ENCODE peak calls at places on chromosomes 2 and 18, in seven cellular contexts. One of them, this sample, is unnamed.

GRCh38 chr2:121191191-121192170 is 93.5 kb downstream of the TFCP2L1 start:
- DNase-seq in hepatocyte: no peak
- DNase-seq in upper lobe of left lung: no peak
- DNase-seq in AG09319: no peak
- DNase-seq in esophagus squamous epithelium: no peak
- DNase-seq in heart right ventricle: no peak
- DNase-seq in choroid plexus epithelial cell: no peak
- DNase-seq in this sample: no peak

GRCh38 chr2:188292446-188293239 is 969 bp downstream of the GULP1 start:
- DNase-seq in esophagus squamous epithelium: no peak
- DNase-seq in hepatocyte: peak; percentile 90
- DNase-seq in upper lobe of left lung: peak; percentile 88
- DNase-seq in choroid plexus epithelial cell: peak; percentile 74
- DNase-seq in heart right ventricle: peak; percentile 67
- DNase-seq in AG09319: peak; percentile 86
- DNase-seq in this sample: peak; percentile 83

GRCh38 chr18:62480927-62481326 is 41.9 kb upstream of the ZCCHC2 start:
- DNase-seq in upper lobe of left lung: no peak
- DNase-seq in hepatocyte: no peak
- DNase-seq in choroid plexus epithelial cell: no peak
- DNase-seq in esophagus squamous epithelium: no peak
- DNase-seq in AG09319: no peak
- DNase-seq in heart right ventricle: no peak
- DNase-seq in this sample: no peak

GRCh38 chr18:22667616-22668422 is 250.1 kb upstream of the CTAGE1 start:
- DNase-seq in heart right ventricle: no peak
- DNase-seq in upper lobe of left lung: no peak
- DNase-seq in hepatocyte: no peak
- DNase-seq in esophagus squamous epithelium: no peak
- DNase-seq in choroid plexus epithelial cell: peak; percentile 94
- DNase-seq in AG09319: peak; percentile 47
- DNase-seq in this sample: no peak

GRCh38 chr2:216299588-216299987 is 72.7 kb downstream of the MARCHF4 start:
- DNase-seq in heart right ventricle: no peak
- DNase-seq in upper lobe of left lung: no peak
- DNase-seq in AG09319: no peak
- DNase-seq in choroid plexus epithelial cell: no peak
- DNase-seq in hepatocyte: no peak
- DNase-seq in esophagus squamous epithelium: no peak
- DNase-seq in this sample: no peak

GRCh38 chr2:127721978-127722355 is 20.7 kb downstream of the SFT2D3 start:
- DNase-seq in upper lobe of left lung: no peak
- DNase-seq in heart right ventricle: no peak
- DNase-seq in choroid plexus epithelial cell: peak; percentile 42
- DNase-seq in hepatocyte: no peak
- DNase-seq in AG09319: no peak
- DNase-seq in esophagus squamous epithelium: no peak
- DNase-seq in this sample: no peak

GRCh38 chr2:185628985-185629384 is 109.6 kb upstream of the FSIP2 start:
- DNase-seq in choroid plexus epithelial cell: peak; percentile 1
- DNase-seq in upper lobe of left lung: no peak
- DNase-seq in hepatocyte: no peak
- DNase-seq in esophagus squamous epithelium: no peak
- DNase-seq in heart right ventricle: no peak
- DNase-seq in AG09319: no peak
- DNase-seq in this sample: no peak

GRCh38 chr2:85704800-85705679 is 10.9 kb downstream of the GNLY start:
- DNase-seq in esophagus squamous epithelium: no peak
- DNase-seq in upper lobe of left lung: no peak
- DNase-seq in AG09319: no peak
- DNase-seq in hepatocyte: no peak
- DNase-seq in choroid plexus epithelial cell: peak; percentile 36
- DNase-seq in heart right ventricle: no peak
- DNase-seq in this sample: no peak

GRCh38 chr2:100821255-100821912 is 1.4 kb downstream of the NPAS2 start:
- DNase-seq in choroid plexus epithelial cell: peak; percentile 47
- DNase-seq in hepatocyte: no peak
- DNase-seq in upper lobe of left lung: no peak
- DNase-seq in heart right ventricle: no peak
- DNase-seq in esophagus squamous epithelium: no peak
- DNase-seq in AG09319: no peak
- DNase-seq in this sample: no peak

GRCh38 chr2:195863564-195863963 is 205.1 kb downstream of the DNAH7 start:
- DNase-seq in upper lobe of left lung: no peak
- DNase-seq in heart right ventricle: no peak
- DNase-seq in hepatocyte: no peak
- DNase-seq in esophagus squamous epithelium: no peak
- DNase-seq in choroid plexus epithelial cell: no peak
- DNase-seq in AG09319: no peak
- DNase-seq in this sample: no peak

GRCh38 chr2:86477349-86477748 is 36.2 kb downstream of the KDM3A start:
- DNase-seq in upper lobe of left lung: no peak
- DNase-seq in AG09319: no peak
- DNase-seq in esophagus squamous epithelium: no peak
- DNase-seq in heart right ventricle: no peak
- DNase-seq in hepatocyte: no peak
- DNase-seq in choroid plexus epithelial cell: peak; percentile 41
- DNase-seq in this sample: no peak

GRCh38 chr2:174985624-174986023 is 19.6 kb downstream of the CHN1 start:
- DNase-seq in esophagus squamous epithelium: no peak
- DNase-seq in AG09319: no peak
- DNase-seq in upper lobe of left lung: no peak
- DNase-seq in choroid plexus epithelial cell: peak; percentile 65
- DNase-seq in hepatocyte: no peak
- DNase-seq in heart right ventricle: no peak
- DNase-seq in this sample: no peak

GRCh38 chr2:174608866-174609214 is 11.2 kb upstream of the WIPF1 start:
- DNase-seq in choroid plexus epithelial cell: no peak
- DNase-seq in AG09319: no peak
- DNase-seq in heart right ventricle: no peak
- DNase-seq in esophagus squamous epithelium: no peak
- DNase-seq in upper lobe of left lung: no peak
- DNase-seq in hepatocyte: no peak
- DNase-seq in this sample: no peak

GRCh38 chr2:16546128-16546754 is 119.4 kb downstream of the CYRIA start:
- DNase-seq in hepatocyte: peak; percentile 88
- DNase-seq in esophagus squamous epithelium: no peak
- DNase-seq in AG09319: no peak
- DNase-seq in heart right ventricle: no peak
- DNase-seq in choroid plexus epithelial cell: peak; percentile 64
- DNase-seq in upper lobe of left lung: no peak
- DNase-seq in this sample: no peak

GRCh38 chr18:55912071-55912470 is 324.1 kb upstream of the TCF4 start:
- DNase-seq in esophagus squamous epithelium: no peak
- DNase-seq in hepatocyte: no peak
- DNase-seq in choroid plexus epithelial cell: no peak
- DNase-seq in upper lobe of left lung: no peak
- DNase-seq in AG09319: no peak
- DNase-seq in heart right ventricle: no peak
- DNase-seq in this sample: no peak

GRCh38 chr2:205198130-205198505 is 484.2 kb upstream of the NRP2 start:
- DNase-seq in esophagus squamous epithelium: no peak
- DNase-seq in hepatocyte: no peak
- DNase-seq in upper lobe of left lung: no peak
- DNase-seq in AG09319: peak; percentile 52
- DNase-seq in heart right ventricle: no peak
- DNase-seq in choroid plexus epithelial cell: peak; percentile 58
- DNase-seq in this sample: no peak

GRCh38 chr18:56652802-56653201 is 1.6 kb downstream of the WDR7 start:
- DNase-seq in heart right ventricle: no peak
- DNase-seq in AG09319: no peak
- DNase-seq in upper lobe of left lung: no peak
- DNase-seq in esophagus squamous epithelium: no peak
- DNase-seq in hepatocyte: no peak
- DNase-seq in choroid plexus epithelial cell: no peak
- DNase-seq in this sample: no peak

GRCh38 chr18:515838-516237 is 15.3 kb upstream of the COLEC12 start:
- DNase-seq in choroid plexus epithelial cell: no peak
- DNase-seq in AG09319: no peak
- DNase-seq in hepatocyte: no peak
- DNase-seq in upper lobe of left lung: no peak
- DNase-seq in heart right ventricle: no peak
- DNase-seq in esophagus squamous epithelium: no peak
- DNase-seq in this sample: no peak

GRCh38 chr18:63322908-63323634 is 3.5 kb upstream of the BCL2 start:
- DNase-seq in heart right ventricle: no peak
- DNase-seq in choroid plexus epithelial cell: peak; percentile 88
- DNase-seq in hepatocyte: peak; percentile 84
- DNase-seq in esophagus squamous epithelium: no peak
- DNase-seq in upper lobe of left lung: no peak
- DNase-seq in AG09319: peak; percentile 30
- DNase-seq in this sample: no peak

GRCh38 chr18:70491734-70492348 is 203.0 kb downstream of the SOCS6 start:
- DNase-seq in hepatocyte: peak; percentile 67
- DNase-seq in esophagus squamous epithelium: no peak
- DNase-seq in upper lobe of left lung: no peak
- DNase-seq in choroid plexus epithelial cell: peak; percentile 62
- DNase-seq in AG09319: no peak
- DNase-seq in heart right ventricle: no peak
- DNase-seq in this sample: no peak
- TF ChIP-seq CTCF in hepatocyte: peak; percentile 64
- TF ChIP-seq CTCF in esophagus squamous epithelium: peak; percentile 49
- TF ChIP-seq CTCF in upper lobe of left lung: peak; percentile 52
- TF ChIP-seq CTCF in choroid plexus epithelial cell: peak; percentile 91
- TF ChIP-seq CTCF in AG09319: peak; percentile 80
- TF ChIP-seq CTCF in heart right ventricle: peak; percentile 77
- TF ChIP-seq CTCF in this sample: peak; percentile 86

GRCh38 chr2:238173692-238174091 is 14.9 kb downstream of the ERFE start:
- DNase-seq in heart right ventricle: no peak
- DNase-seq in upper lobe of left lung: no peak
- DNase-seq in esophagus squamous epithelium: no peak
- DNase-seq in AG09319: no peak
- DNase-seq in hepatocyte: no peak
- DNase-seq in choroid plexus epithelial cell: no peak
- DNase-seq in this sample: no peak
- TF ChIP-seq CTCF in heart right ventricle: no peak
- TF ChIP-seq CTCF in upper lobe of left lung: no peak
- TF ChIP-seq CTCF in esophagus squamous epithelium: no peak
- TF ChIP-seq CTCF in AG09319: no peak
- TF ChIP-seq CTCF in hepatocyte: no peak
- TF ChIP-seq CTCF in choroid plexus epithelial cell: peak; percentile 31
- TF ChIP-seq CTCF in this sample: peak; percentile 52

GRCh38 chr2:63029058-63029457 is 21.6 kb upstream of the OTX1 start:
- DNase-seq in hepatocyte: no peak
- DNase-seq in esophagus squamous epithelium: no peak
- DNase-seq in AG09319: no peak
- DNase-seq in heart right ventricle: no peak
- DNase-seq in choroid plexus epithelial cell: peak; percentile 37
- DNase-seq in upper lobe of left lung: no peak
- DNase-seq in this sample: no peak

GRCh38 chr2:63018439-63018838 is 32.2 kb upstream of the OTX1 start:
- DNase-seq in AG09319: no peak
- DNase-seq in upper lobe of left lung: no peak
- DNase-seq in esophagus squamous epithelium: no peak
- DNase-seq in heart right ventricle: no peak
- DNase-seq in choroid plexus epithelial cell: no peak
- DNase-seq in hepatocyte: no peak
- DNase-seq in this sample: no peak

GRCh38 chr2:63027220-63027619 is 23.4 kb upstream of the OTX1 start:
- DNase-seq in heart right ventricle: no peak
- DNase-seq in AG09319: no peak
- DNase-seq in choroid plexus epithelial cell: no peak
- DNase-seq in upper lobe of left lung: no peak
- DNase-seq in hepatocyte: no peak
- DNase-seq in esophagus squamous epithelium: no peak
- DNase-seq in this sample: no peak

DNA sequence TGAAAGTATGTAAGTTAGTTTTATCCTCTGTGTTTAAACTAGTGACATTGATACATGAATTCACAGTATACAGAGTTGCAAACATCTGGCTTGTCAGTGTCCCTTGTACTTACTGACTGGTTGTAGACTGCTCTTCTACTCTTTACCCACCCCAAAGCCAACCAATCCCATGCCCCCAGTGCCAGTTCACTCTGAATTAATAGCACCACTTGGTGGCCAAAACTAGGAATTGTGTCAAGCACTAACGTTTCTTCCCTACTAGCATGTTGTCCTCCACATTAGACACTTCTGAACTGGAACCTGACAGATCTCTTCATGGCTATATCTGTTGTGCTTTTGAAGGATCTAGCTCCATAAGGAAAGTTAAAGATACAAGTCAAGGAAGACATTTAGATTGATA is 27.2 kb upstream of the OTX1 start:
- DNase-seq in hepatocyte: peak; percentile 11
- DNase-seq in choroid plexus epithelial cell: peak; percentile 72
- DNase-seq in upper lobe of left lung: no peak
- DNase-seq in AG09319: no peak
- DNase-seq in esophagus squamous epithelium: no peak
- DNase-seq in heart right ventricle: no peak
- DNase-seq in this sample: no peak
- TF ChIP-seq CTCF in hepatocyte: peak; percentile 26
- TF ChIP-seq CTCF in choroid plexus epithelial cell: peak; percentile 72
- TF ChIP-seq CTCF in upper lobe of left lung: peak; percentile 21
- TF ChIP-seq CTCF in AG09319: no peak
- TF ChIP-seq CTCF in esophagus squamous epithelium: no peak
- TF ChIP-seq CTCF in heart right ventricle: peak; percentile 44
- TF ChIP-seq CTCF in this sample: peak; percentile 63

DNA sequence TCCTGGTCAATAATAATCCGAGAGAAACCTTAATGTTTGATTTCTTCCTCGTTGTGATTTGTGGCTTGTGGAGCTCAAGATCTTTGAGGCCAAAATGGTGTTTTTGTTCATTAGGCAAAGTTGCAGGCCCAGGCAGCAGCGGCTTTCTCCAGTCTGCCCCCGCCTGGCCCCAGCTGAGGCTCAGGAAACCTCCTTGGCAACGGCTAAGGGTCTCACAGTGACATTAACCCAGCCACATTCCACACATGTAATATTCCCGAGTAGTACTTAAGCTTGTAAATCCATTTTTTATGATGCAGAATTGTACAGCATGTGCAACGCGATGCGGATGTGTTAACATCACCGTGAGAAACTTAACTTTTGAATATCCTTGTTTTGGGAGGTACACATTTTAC is 200.1 kb downstream of the BCL11A start:
- DNase-seq in AG09319: no peak
- DNase-seq in hepatocyte: no peak
- DNase-seq in choroid plexus epithelial cell: no peak
- DNase-seq in esophagus squamous epithelium: no peak
- DNase-seq in upper lobe of left lung: no peak
- DNase-seq in heart right ventricle: no peak
- DNase-seq in this sample: no peak
- TF ChIP-seq CTCF in AG09319: no peak
- TF ChIP-seq CTCF in hepatocyte: no peak
- TF ChIP-seq CTCF in choroid plexus epithelial cell: no peak
- TF ChIP-seq CTCF in esophagus squamous epithelium: no peak
- TF ChIP-seq CTCF in upper lobe of left lung: no peak
- TF ChIP-seq CTCF in heart right ventricle: no peak
- TF ChIP-seq CTCF in this sample: no peak

DNA sequence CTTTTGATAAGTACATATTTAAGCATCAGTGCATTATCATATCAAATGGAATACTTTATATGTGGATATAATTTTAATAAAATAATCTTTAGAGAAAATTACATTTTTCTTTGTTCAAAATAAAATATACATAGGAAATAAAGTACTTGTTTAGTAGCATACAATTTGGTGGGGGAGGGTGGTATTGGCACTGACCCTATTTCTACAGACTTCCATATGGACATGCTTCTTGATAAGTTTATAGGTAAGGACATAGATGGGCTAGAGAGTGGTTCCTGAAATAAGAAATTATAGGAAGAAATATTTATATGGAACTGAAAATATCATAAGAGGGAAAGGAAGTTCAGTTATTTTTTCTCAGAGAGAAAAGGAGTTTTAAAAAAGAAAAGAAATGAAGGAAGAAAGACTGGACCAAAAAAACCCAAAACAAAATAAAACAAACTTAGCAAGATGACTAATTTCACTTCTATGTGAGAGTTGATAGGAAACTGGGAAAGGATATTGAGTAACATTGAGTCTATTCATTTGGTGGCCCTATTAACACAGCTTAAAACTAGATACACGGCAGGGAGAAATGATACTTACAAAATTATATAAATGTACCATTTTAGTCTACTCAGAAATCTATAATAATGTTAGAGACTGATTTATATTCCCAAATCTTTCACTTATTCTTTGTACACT is 505.9 kb downstream of the ERBB4 start:
- DNase-seq in esophagus squamous epithelium: no peak
- DNase-seq in heart right ventricle: no peak
- DNase-seq in hepatocyte: no peak
- DNase-seq in AG09319: no peak
- DNase-seq in upper lobe of left lung: no peak
- DNase-seq in choroid plexus epithelial cell: peak; percentile 77
- DNase-seq in this sample: no peak
- TF ChIP-seq CTCF in esophagus squamous epithelium: no peak
- TF ChIP-seq CTCF in heart right ventricle: no peak
- TF ChIP-seq CTCF in hepatocyte: no peak
- TF ChIP-seq CTCF in AG09319: no peak
- TF ChIP-seq CTCF in upper lobe of left lung: no peak
- TF ChIP-seq CTCF in choroid plexus epithelial cell: no peak
- TF ChIP-seq CTCF in this sample: no peak